ENCODE peak calls at places on chromosomes 6 and 20, in four cellular contexts. W is fibroblast of lung, E is neural progenitor cell, A is left ventricle myocardium inferior. K is an unnamed sample.

GRCh38 chr6:21665101-21665435 is 71.5 kb downstream of the SOX4 start:
- DNase-seq in A (no peak), E (no peak), W (no peak), K (no peak)

GRCh38 chr6:32194825-32195651 is 2.6 kb upstream of the GPSM3 start:
- DNase-seq in W (peak; percentile 73), E (peak; percentile 53), A (no peak), K (peak; percentile 43)

GRCh38 chr6:43842231-43842794 is 72.3 kb downstream of the VEGFA start:
- DNase-seq in A (no peak), E (no peak), W (peak; percentile 47), K (no peak)

GRCh38 chr6:140490086-140490485 is 1115.6 kb upstream of the CITED2 start:
- DNase-seq in W (peak; percentile 33), A (no peak), E (no peak), K (no peak)

GRCh38 chr20:40668449-40669228 is 20.4 kb downstream of the MAFB start:
- DNase-seq in E (no peak), W (no peak), A (no peak), K (no peak)

GRCh38 chr6:126657556-126658129 is 317.7 kb downstream of the CENPW start:
- DNase-seq in W (peak; percentile 68), A (no peak), E (peak; percentile 33), K (peak; percentile 21)

GRCh38 chr6:168265394-168265793 is 54.2 kb downstream of the DACT2 start:
- DNase-seq in E (no peak), A (no peak), W (no peak), K (no peak)

GRCh38 chr6:127904160-127904559 is 3.3 kb upstream of the THEMIS start:
- DNase-seq in W (no peak), E (peak; percentile 19), A (no peak), K (no peak)

GRCh38 chr20:7924692-7925091 is 15.6 kb downstream of the HAO1 start:
- DNase-seq in A (no peak), W (peak; percentile 82), E (no peak), K (no peak)

GRCh38 chr20:51985013-51985415 is 182.7 kb upstream of the SALL4 start:
- DNase-seq in A (no peak), E (no peak), W (peak; percentile 95), K (no peak)

GRCh38 chr6:91304506-91304905 is 717.6 kb upstream of the MAP3K7 start:
- DNase-seq in E (no peak), A (no peak), W (peak; percentile 44), K (no peak)

GRCh38 chr6:167056370-167056769 is 57.2 kb downstream of the CEP43 start:
- DNase-seq in W (no peak), A (no peak), E (no peak), K (no peak)

GRCh38 chr6:142537612-142538478 is 236.0 kb downstream of the ADGRG6 start:
- DNase-seq in E (no peak), A (no peak), W (peak; percentile 29), K (peak; percentile 41)

GRCh38 chr6:15082708-15083107 is 163.2 kb upstream of the JARID2 start:
- DNase-seq in E (no peak), A (no peak), W (no peak), K (no peak)

GRCh38 chr20:21189761-21190523 is 64.1 kb downstream of the KIZ start:
- DNase-seq in W (no peak), A (no peak), E (peak; percentile 95), K (no peak)

DNA sequence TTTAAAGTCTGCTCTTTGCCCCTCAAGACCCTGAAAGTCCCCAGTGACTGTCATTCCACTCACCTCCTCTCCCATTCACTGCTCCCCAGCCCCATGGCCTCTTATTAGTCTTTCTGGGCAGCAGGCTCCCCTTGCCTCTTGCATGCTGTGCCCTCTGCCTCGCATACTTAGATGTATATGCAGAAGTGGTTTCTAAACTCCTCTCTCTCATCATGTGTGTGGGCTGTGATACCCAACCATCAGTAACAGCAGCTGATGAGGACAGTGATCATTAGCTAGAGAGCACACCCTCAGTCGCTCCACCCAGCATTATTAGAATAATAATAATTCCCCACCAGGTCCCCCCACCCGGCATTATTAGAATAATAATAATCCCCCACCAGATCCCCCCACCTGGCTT is 14.5 kb downstream of the PKIG start:
- DNase-seq in A (no peak), W (no peak), E (no peak), K (no peak)
- H3K27ac ChIP-seq in A (peak overlapping the region; percentile 93), W (no peak overlapping the region), E (no peak overlapping the region), K (no peak overlapping the region)

DNA sequence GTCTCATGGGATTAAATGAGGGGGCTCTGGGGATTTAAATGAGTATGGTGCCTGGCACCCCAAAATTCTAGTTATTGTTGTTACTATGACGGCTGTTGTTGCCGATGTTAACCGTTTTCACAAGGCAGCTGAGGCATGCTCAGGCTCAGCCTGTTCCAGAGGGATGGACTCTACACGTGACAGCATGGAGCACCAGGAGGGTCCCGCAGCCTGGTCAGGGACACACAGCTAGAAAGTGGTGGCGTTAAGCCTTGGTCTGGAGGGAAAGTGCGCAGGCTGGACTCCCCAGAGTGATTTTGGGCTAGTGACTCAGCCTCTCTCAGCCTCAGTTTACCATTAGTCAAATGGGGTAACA is 7.0 kb downstream of the FAM110A start:
- DNase-seq in A (no peak), W (no peak), E (no peak), K (no peak)
- H3K4me1 ChIP-seq in A (peaks cover 44% of the 10 kb centered on the region), W (peaks cover 2% of the 10 kb centered on the region), E (peaks cover 3% of the 10 kb centered on the region), K (peaks cover 5% of the 10 kb centered on the region)

GRCh38 chr6:37501632-37502466 is 2.2 kb upstream of the CCDC167 start:
- DNase-seq in W (no peak), E (no peak), A (no peak), K (no peak)
- H3K4me3 ChIP-seq in W (no peak overlapping the region), E (no peak overlapping the region), A (no peak overlapping the region), K (no peak overlapping the region)

DNA sequence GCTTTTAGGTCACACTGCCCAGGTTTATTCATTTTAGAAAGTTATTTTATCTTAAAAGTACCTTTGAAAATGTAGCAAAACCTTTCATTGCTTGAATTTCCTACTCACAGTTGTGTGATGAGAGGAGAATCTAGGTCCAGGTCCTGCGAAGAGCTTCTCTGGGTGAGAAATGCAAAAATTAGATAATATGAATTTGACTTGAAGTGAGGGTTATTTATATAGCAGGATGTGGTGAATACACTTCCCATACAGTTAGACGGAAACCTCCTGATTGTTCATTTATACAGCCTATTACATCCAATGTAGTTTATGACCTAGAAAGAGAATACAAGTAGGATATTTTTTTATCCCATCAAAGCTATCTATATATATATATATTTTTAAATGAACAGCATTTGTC is 30.5 kb downstream of the CDKAL1 start:
- DNase-seq in E (no peak), W (no peak), A (no peak), K (no peak)
- H3K27ac ChIP-seq in E (no peak overlapping the region), W (no peak overlapping the region), A (no peak overlapping the region), K (no peak overlapping the region)

DNA sequence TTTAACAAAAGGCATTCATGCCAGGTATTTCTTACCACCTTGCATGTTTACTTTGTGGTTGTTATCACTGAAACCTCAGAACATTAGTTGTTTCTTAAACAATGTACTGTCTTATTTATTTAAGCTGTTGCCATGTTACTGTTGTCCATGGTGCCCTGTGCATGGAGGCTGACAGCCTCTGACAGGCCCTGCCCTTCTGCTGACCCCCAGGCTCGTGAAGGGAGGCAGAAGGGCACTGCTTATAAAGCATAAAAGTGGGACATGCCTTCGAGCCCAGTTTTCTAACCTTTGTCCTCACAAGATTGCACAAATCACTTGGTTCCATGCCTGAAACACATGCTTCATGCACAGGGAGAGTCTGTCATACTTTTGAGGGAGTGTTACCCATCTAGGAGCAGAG is 46.7 kb upstream of the CLIC5 start:
- DNase-seq in A (no peak), E (no peak), W (peak; percentile 15), K (no peak)
- H3K4me1 ChIP-seq in A (peaks cover 13% of the 10 kb centered on the region), E (no peaks in the 10 kb centered on the region), W (no peaks in the 10 kb centered on the region), K (no peaks in the 10 kb centered on the region)

GRCh38 chr6:3196770-3197169 is 30.7 kb downstream of the TUBB2B start:
- DNase-seq in E (no peak), W (no peak), A (no peak), K (no peak)

GRCh38 chr6:3194535-3195376 is 32.7 kb downstream of the TUBB2B start:
- DNase-seq in W (peak; percentile 9), E (peak; percentile 82), A (no peak), K (no peak)

GRCh38 chr6:3195377-3195694 is 32.1 kb downstream of the TUBB2B start:
- DNase-seq in A (no peak), E (no peak), W (no peak), K (no peak)

GRCh38 chr6:3193102-3193837 is 34.2 kb downstream of the TUBB2B start:
- DNase-seq in A (no peak), W (no peak), E (peak; percentile 30), K (no peak)

GRCh38 chr6:3195695-3196497 is 31.6 kb downstream of the TUBB2B start:
- DNase-seq in W (no peak), A (no peak), E (peak; percentile 65), K (peak; percentile 43)
- H3K4me3 ChIP-seq in W (no peak overlapping the region), A (no peak overlapping the region), E (peak overlapping the region; percentile 13), K (no peak overlapping the region)

GRCh38 chr20:47362361-47363219 is 6.1 kb upstream of the ZMYND8 start:
- DNase-seq in A (no peak), E (no peak), W (no peak), K (no peak)
- H3K27ac ChIP-seq in A (peak overlapping the region; percentile 100), E (peak overlapping the region; percentile 98), W (no peak overlapping the region), K (peak overlapping the region; percentile 99)

K was measured in testis.